ENCODE peak calls at places on chromosome 21, in four cellular contexts. L is PC-3, Z is adipocyte, U is anterior cingulate cortex. R is an unnamed sample.

GRCh38 chr21:44011123-44011773 is 861 bp upstream of the TRAPPC10 start:
- DNase-seq in L (no peak), U (no peak), Z (no peak), R (no peak)

GRCh38 chr21:41663805-41664788 is 102.8 kb downstream of the RIPK4 start:
- DNase-seq in L (peak), Z (no peak), U (no peak), R (no peak)

GRCh38 chr21:40054403-40054802 is 187.2 kb downstream of the PCP4 start:
- DNase-seq in L (peak), Z (no peak), U (no peak), R (no peak)

GRCh38 chr21:31266241-31266640 is 77.8 kb downstream of the TIAM1 start:
- DNase-seq in U (peak), L (no peak), Z (no peak), R (no peak)

GRCh38 chr21:21921410-21922232 is 923.4 kb downstream of the NCAM2 start:
- DNase-seq in U (no peak), Z (peak), L (peak), R (no peak)

GRCh38 chr21:33478858-33479678 is 706 bp downstream of the TMEM50B start:
- DNase-seq in U (no peak), Z (peak), L (peak), R (no peak)

GRCh38 chr21:32241434-32241785 is 37.4 kb downstream of the MIS18A start:
- DNase-seq in L (no peak), Z (peak), U (no peak), R (no peak)

GRCh38 chr21:36572091-36572490 is 92.2 kb upstream of the CLDN14 start:
- DNase-seq in Z (no peak), L (no peak), U (no peak), R (no peak)

GRCh38 chr21:36647279-36648093 is 51.4 kb upstream of the SIM2 start:
- DNase-seq in Z (peak), L (peak), U (no peak), R (no peak)

GRCh38 chr21:43979654-43980053 is 32.5 kb upstream of the TRAPPC10 start:
- DNase-seq in U (peak), Z (no peak), L (no peak), R (no peak)

GRCh38 chr21:33401617-33401967 is 1.6 kb upstream of the IFNGR2 start:
- DNase-seq in Z (peak), L (peak), U (no peak), R (no peak)

GRCh38 chr21:42063578-42064521 is 7.3 kb upstream of the UMODL1 start:
- DNase-seq in U (no peak), L (peak), Z (no peak), R (no peak)

GRCh38 chr21:17428980-17429379 is 83.9 kb upstream of the CXADR start:
- DNase-seq in L (no peak), U (no peak), Z (no peak), R (no peak)

GRCh38 chr21:45164124-45164511 is 89.7 kb downstream of the ADARB1 start:
- DNase-seq in Z (no peak), L (no peak), U (no peak), R (no peak)

GRCh38 chr21:45972353-45972715 is 9.2 kb upstream of the COL6A1 start:
- DNase-seq in Z (peak), U (no peak), L (no peak), R (no peak)

GRCh38 chr21:33025106-33025470 is 647 bp upstream of the OLIG2 start:
- DNase-seq in L (no peak), U (peak), Z (no peak), R (no peak)

GRCh38 chr21:30257773-30258172 is 25.0 kb downstream of the KRTAP24-1 start:
- DNase-seq in U (no peak), L (peak), Z (peak), R (no peak)

GRCh38 chr21:35974801-35975200 is 85.5 kb downstream of the SETD4 start:
- DNase-seq in Z (no peak), L (peak), U (no peak), R (no peak)

GRCh38 chr21:32335601-32336575 is 37.2 kb downstream of the MRAP start:
- DNase-seq in U (peak), Z (no peak), L (no peak), R (no peak)

GRCh38 chr21:38303300-38303699 is 46.5 kb downstream of the KCNJ15 start:
- DNase-seq in L (peak), Z (peak), U (no peak), R (peak)

GRCh38 chr21:33412832-33413519 is 9.8 kb downstream of the IFNGR2 start:
- DNase-seq in Z (no peak), U (no peak), L (no peak), R (no peak)

GRCh38 chr21:28272272-28272992 is 720.2 kb downstream of the LTN1 start:
- DNase-seq in L (no peak), U (no peak), Z (peak), R (peak)

GRCh38 chr21:14616303-14617039 is 70.4 kb upstream of the SAMSN1 start:
- DNase-seq in Z (no peak), L (peak), U (no peak), R (no peak)

GRCh38 chr21:45531393-45532215 is 10.6 kb downstream of the SLC19A1 start:
- DNase-seq in Z (no peak), U (no peak), L (no peak), R (no peak)

GRCh38 chr21:36388835-36389234 is 3.6 kb downstream of the CHAF1B start:
- DNase-seq in U (peak), L (no peak), Z (peak), R (no peak)

GRCh38 chr21:45629046-45629981 is 14.2 kb upstream of the PCBP3 start:
- DNase-seq in L (no peak), Z (no peak), U (no peak), R (no peak)

GRCh38 chr21:43188181-43188580 is 19.4 kb downstream of the CRYAA start:
- DNase-seq in L (no peak), Z (no peak), U (no peak), R (no peak)

GRCh38 chr21:44734026-44734745 is 22.8 kb upstream of the TSPEAR start:
- DNase-seq in L (peak), U (no peak), Z (no peak), R (no peak)

GRCh38 chr21:30072496-30072895 is 94.1 kb downstream of the CLDN17 start:
- DNase-seq in Z (peak), U (no peak), L (peak), R (no peak)

GRCh38 chr21:44735821-44736220 is 24.4 kb upstream of the TSPEAR start:
- DNase-seq in U (no peak), L (no peak), Z (no peak), R (no peak)

GRCh38 chr21:25938673-25939395 is 204.1 kb downstream of the GABPA start:
- DNase-seq in L (no peak), Z (no peak), U (no peak), R (no peak)

GRCh38 chr21:43937898-43938309 is 72.9 kb downstream of the AGPAT3 start:
- DNase-seq in U (no peak), L (no peak), Z (no peak), R (no peak)

GRCh38 chr21:42097860-42098259 is 26.7 kb downstream of the UMODL1 start:
- DNase-seq in L (peak), U (no peak), Z (peak), R (peak)

GRCh38 chr21:16424331-16424749 is 694.6 kb downstream of the USP25 start:
- DNase-seq in U (no peak), L (no peak), Z (no peak), R (no peak)

GRCh38 chr21:31142600-31142999 is 104.3 kb upstream of the KRTAP19-8 start:
- DNase-seq in Z (no peak), U (peak), L (peak), R (no peak)

GRCh38 chr21:37891953-37892352 is 24.3 kb downstream of the KCNJ6 start:
- DNase-seq in U (no peak), Z (no peak), L (no peak), R (no peak)

GRCh38 chr21:34199121-34199910 is 125.9 kb downstream of the MRPS6 start:
- DNase-seq in Z (no peak), U (no peak), L (no peak), R (no peak)

GRCh38 chr21:46323227-46323709 is 402 bp downstream of the C21orf58 start:
- DNase-seq in U (no peak), Z (peak), L (no peak), R (no peak)

GRCh38 chr21:28587748-28588147 is 404.9 kb downstream of the LTN1 start:
- DNase-seq in U (no peak), L (peak), Z (peak), R (peak)

GRCh38 chr21:14750041-14750440 is 203.9 kb upstream of the SAMSN1 start:
- DNase-seq in L (no peak), Z (no peak), U (no peak), R (no peak)

R was measured in AG09309.